ENCODE peak calls at places on chromosomes 1 and 21, in six cellular contexts. X is PC-9, Z is Panc1, D is HCT116, T is fibroblast of pulmonary artery, V is uterus. W is an unnamed sample.

GRCh38 chr1:160797861-160798273 is 1.9 kb downstream of the LY9 start:
- DNase-seq in X (no peak), Z (no peak), D (no peak), T (no peak), V (no peak), W (peak)

GRCh38 chr1:98001764-98002163 is 80.9 kb upstream of the DPYD start:
- DNase-seq in X (no peak), Z (no peak), D (no peak), T (peak), V (no peak), W (no peak)

GRCh38 chr1:117661027-117661426 is 55.2 kb downstream of the TENT5C start:
- DNase-seq in X (no peak), Z (no peak), D (no peak), T (no peak), V (no peak), W (no peak)

GRCh38 chr1:93328809-93329477 is 16.8 kb upstream of the DR1 start:
- DNase-seq in X (no peak), Z (no peak), D (no peak), T (no peak), V (no peak), W (no peak)

GRCh38 chr1:64437453-64437852 is 32.5 kb upstream of the CACHD1 start:
- DNase-seq in X (no peak), Z (no peak), D (no peak), T (no peak), V (no peak), W (no peak)

GRCh38 chr1:25996966-25997758 is 701 bp downstream of the PAFAH2 start:
- DNase-seq in X (no peak), Z (no peak), D (no peak), T (peak), V (peak), W (peak)

GRCh38 chr1:175824079-175824478 is 80.7 kb upstream of the TNR start:
- DNase-seq in X (no peak), Z (no peak), D (no peak), T (no peak), V (no peak), W (no peak)

GRCh38 chr1:89986020-89986419 is 8.9 kb upstream of the ZNF326 start:
- DNase-seq in X (no peak), Z (no peak), D (no peak), T (no peak), V (no peak), W (no peak)

GRCh38 chr1:28812669-28813468 is 899 bp downstream of the OPRD1 start:
- DNase-seq in X (no peak), Z (no peak), D (no peak), T (no peak), V (no peak), W (no peak)

GRCh38 chr1:14598498-14599172 is at the start of gene KAZN:
- DNase-seq in X (no peak), Z (no peak), D (no peak), T (no peak), V (no peak), W (no peak)

DNA sequence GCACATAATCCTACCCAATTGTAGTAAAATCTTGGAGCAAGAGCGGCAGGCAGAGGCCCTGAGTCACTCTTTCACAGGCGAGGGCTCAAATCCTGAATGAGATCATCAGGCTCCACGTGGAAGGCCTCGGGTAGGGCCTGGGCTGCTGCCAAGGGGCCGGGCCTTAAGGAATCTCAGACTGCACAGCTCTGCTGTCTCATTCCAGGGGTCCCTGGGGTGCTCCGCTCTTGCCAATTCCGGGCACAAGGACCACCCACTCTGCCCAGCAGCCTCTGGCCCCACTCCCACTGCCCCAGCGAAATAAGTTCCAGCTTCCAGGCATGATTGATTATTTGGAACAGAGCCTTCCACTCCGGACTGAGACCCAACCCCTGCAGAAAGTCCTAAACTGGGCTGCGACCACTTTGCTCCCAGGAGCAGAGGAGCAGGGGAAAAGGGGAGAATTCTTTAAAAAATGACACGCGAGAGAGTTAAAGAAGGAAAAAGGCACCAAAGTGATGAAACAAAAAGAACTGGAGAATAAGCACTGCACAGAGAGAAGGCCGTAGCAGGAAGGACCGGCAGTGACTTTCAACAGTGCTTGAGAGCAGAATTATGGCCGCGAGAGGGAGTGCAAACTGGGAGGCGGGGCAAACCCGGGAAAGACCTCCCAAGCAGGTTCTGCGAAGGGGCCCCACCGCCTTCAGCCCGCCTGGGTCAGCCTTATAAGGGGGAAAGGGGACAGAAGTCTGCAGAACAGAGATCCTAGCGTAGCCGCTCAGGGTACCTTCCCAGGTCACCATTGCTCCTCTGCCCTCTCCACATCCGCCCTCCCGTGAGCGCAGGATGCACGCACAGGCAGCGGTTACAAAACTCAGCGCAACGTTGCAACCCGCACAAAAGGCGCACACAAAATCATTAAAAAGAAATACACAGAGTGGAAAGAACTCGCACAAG is 2.0 kb downstream of the ADAMTS1 start:
- DNase-seq in X (peak), Z (peak), D (no peak), T (peak), V (peak), W (peak)
- TF ChIP-seq CTCF in X (no peak), Z (peak), D (no peak), T (peak), V (peak), W (peak)

GRCh38 chr1:1559066-1559465 is 15.6 kb downstream of the SSU72 start:
- DNase-seq in X (no peak), Z (no peak), D (no peak), T (no peak), V (no peak), W (no peak)
- H3K4me3 ChIP-seq in X (no peak), Z (no peak), D (no peak), T (no peak), V (no peak), W (no peak)

DNA sequence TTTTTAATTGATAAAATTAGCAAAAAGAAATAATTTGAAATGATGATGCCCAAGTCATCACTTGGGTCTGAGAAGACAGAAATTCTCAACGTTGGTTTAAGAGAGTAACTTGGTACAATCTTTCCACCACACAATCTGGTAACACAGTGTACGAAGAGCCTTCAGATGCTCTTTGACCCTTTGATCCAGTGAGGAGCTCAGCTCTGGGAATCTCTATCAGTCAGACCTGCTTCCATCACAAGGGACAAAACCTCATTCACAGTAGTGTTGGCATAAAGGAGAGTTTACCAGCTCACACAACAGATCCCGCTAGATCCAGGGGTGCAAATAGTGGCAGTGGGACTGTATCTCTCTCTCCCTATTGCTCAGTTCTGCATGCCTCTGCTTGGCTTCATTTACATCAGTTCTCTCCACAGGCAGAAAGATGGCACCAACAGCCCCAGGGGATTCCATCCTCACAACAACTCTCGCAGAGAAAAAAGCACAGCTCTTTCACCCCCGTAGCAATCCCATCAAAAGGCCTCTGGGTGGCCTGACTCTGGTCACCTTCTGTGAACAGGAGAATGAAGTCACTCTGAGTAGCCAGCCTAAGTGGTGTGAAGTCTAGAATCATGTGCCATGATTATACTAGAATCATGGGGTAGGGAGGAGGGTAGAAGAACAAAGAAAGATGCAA is 119.7 kb downstream of the ZNF281 start:
- DNase-seq in X (no peak), Z (no peak), D (peak), T (no peak), V (no peak), W (no peak)
- TF ChIP-seq CTCF in X (no peak), Z (no peak), D (peak), T (no peak), V (no peak), W (no peak)

GRCh38 chr1:61120307-61120840 is 38.0 kb downstream of the NFIA start:
- DNase-seq in X (no peak), Z (no peak), D (no peak), T (no peak), V (no peak), W (no peak)

GRCh38 chr1:61121631-61122030 is 39.3 kb downstream of the NFIA start:
- DNase-seq in X (no peak), Z (no peak), D (no peak), T (peak), V (no peak), W (peak)

GRCh38 chr1:61122389-61122788 is 40.0 kb downstream of the NFIA start:
- DNase-seq in X (no peak), Z (no peak), D (no peak), T (no peak), V (no peak), W (no peak)

GRCh38 chr1:61119085-61119484 is 36.7 kb downstream of the NFIA start:
- DNase-seq in X (no peak), Z (no peak), D (no peak), T (no peak), V (no peak), W (no peak)

GRCh38 chr1:61120998-61121397 is 38.6 kb downstream of the NFIA start:
- DNase-seq in X (no peak), Z (no peak), D (no peak), T (peak), V (peak), W (peak)
- H3K4me3 ChIP-seq in X (no peak), Z (no peak), D (no peak), T (peak), V (no peak), W (no peak)

DNA sequence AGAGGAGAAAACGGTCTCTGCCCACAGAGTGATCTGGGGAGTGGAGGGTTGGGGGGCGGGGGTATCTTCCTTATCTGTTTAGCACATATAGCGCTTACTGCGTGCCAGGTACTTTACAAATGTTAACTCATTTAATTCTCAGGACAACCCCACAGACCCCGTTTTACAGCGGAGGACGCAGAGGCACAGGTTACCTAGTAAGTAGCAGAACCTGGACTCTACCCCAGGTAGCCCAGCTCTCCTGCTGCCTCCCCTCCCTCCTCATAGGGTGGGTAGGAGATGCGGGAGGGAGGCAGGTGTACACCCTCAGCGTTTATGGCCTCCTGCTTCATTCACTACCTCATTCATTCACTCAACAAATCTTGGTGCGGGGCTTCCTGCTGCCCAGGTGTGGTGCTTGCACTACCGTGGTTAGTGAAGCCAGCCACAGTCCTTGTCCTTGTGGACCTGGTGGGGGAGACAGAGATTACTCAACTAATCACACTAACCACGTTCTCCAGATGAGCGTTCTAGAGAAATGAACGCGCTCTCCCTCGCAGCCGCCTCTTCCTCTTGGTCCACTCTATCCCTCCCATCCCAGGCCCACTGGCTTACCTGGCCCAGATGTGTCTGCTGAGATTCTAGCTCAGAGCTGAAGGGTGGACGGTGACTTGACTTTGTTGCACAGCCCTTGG is 102.0 kb downstream of the IER5 start:
- DNase-seq in X (no peak), Z (no peak), D (no peak), T (no peak), V (no peak), W (no peak)
- TF ChIP-seq CTCF in X (no peak), Z (no peak), D (peak), T (no peak), V (no peak), W (no peak)

DNA sequence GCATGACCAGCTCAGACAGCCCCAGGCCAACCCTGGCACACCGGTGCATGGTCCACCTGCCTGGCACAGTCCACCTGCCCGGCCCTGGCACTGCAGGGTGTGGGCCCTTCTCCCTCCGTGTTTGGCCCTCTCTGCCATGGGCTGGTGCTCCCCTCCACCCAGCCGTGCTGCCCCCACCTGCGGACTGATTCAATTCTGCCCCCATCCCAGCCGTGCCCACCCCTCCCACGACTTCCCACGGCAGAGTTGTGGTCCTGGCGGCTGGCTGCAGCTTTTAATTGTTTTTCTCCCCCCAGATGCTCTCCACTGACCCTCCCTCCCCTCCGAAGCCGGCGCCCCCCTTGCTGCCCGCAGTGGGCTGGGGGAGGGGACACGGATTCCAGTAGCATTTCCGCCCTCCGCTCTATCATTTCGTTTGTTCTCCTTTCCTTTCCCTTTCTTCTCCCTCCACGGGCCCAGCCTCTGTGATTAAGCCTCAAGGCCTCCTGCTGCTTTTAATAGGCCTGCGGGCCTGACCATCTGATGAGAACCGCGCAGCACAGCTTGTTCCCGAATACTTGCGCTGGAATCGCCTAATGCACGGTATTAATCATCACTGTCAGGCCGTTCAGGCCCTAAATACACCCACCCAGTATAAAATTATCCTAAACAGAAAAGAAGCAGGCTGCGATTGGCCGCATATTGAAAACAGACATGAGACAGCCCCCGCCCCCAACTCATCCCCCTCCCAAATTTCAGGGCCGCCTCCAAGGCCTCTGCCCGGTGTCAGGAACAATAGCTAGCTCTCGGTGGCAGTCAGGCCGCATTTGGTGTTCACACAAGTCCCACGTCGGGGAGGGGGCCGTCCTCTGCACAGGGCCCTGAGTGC is 102.1 kb upstream of the ARHGEF16 start:
- DNase-seq in X (no peak), Z (no peak), D (no peak), T (peak), V (peak), W (no peak)
- H3K4me3 ChIP-seq in X (no peak), Z (no peak), D (no peak), T (no peak), V (peak), W (no peak)

DNA sequence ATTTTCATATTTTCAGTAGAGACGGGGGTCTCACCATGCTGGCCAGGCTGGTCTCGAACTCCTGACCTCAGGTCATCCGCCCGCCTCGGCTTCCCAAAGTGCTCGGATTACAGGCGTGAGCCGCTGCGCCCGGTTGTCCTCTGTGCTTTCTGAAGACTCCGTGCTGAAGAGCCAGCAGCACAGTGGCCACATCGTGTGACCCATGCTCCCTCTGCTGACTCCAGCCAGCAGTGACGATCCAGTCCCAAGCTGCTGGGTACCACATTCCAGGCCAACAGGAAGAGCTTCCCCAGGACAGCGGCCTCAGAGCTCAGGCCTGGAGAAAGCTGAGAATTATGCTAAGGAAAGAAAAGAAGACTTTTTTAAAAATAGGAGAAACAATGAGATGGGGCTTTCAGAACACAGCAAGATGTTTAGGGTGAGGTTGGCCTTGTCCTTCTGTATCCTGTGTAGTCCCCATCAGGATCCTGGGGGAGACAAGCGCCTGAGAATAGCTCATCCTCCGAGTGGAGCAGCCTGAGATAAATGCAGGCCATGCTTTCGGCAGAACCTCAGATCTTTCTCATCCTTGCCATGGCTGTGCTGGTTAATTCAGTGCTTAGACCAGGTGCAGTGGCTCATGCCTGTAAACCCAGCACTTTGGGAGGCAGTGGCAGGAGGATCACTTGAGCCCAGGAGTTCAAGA is 207.1 kb downstream of the SLC35F3 start:
- DNase-seq in X (peak), Z (peak), D (no peak), T (peak), V (no peak), W (peak)
- TF ChIP-seq CTCF in X (peak), Z (peak), D (peak), T (no peak), V (no peak), W (peak)

GRCh38 chr1:179327679-179328078 is 34.1 kb downstream of the SOAT1 start:
- DNase-seq in X (no peak), Z (no peak), D (no peak), T (peak), V (no peak), W (no peak)
- H3K4me3 ChIP-seq in X (no peak), Z (no peak), D (no peak), T (no peak), V (no peak), W (no peak)

GRCh38 chr1:221887091-221887746 is 145.3 kb upstream of the DUSP10 start:
- DNase-seq in X (peak), Z (peak), D (peak), T (peak), V (peak), W (peak)
- TF ChIP-seq CTCF in X (no peak), Z (no peak), D (no peak), T (peak), V (no peak), W (no peak)